ENCODE peak calls at places on chromosome 1, in six cellular contexts. M is fibroblast of pulmonary artery, V is HT1080, A is AG20443, Q is stromal cell of bone marrow, F is right lobe of liver. H is an unnamed sample.

GRCh38 chr1:91885331-91885715 is 628 bp downstream of the TGFBR3 start:
- DNase-seq in M (peak; percentile 18), V (no peak), F (peak; percentile 65), Q (no peak), A (peak; percentile 50), H (peak; percentile 26)

GRCh38 chr1:36471830-36472641 is 7.9 kb upstream of the MRPS15 start:
- DNase-seq in V (no peak), M (no peak), F (no peak), A (no peak), Q (no peak), H (no peak)

GRCh38 chr1:87826639-87827345 is 498.1 kb downstream of the LMO4 start:
- DNase-seq in V (peak; percentile 60), Q (peak; percentile 63), F (no peak), M (peak; percentile 94), A (peak; percentile 74), H (peak; percentile 83)

GRCh38 chr1:26289158-26290059 is 9.5 kb downstream of the SH3BGRL3 start:
- DNase-seq in M (no peak), V (no peak), Q (no peak), A (no peak), F (peak; percentile 48), H (no peak)

GRCh38 chr1:90434460-90434859 is 282.6 kb downstream of the BARHL2 start:
- DNase-seq in A (no peak), Q (no peak), V (peak; percentile 5), F (no peak), M (peak; percentile 3), H (no peak)

GRCh38 chr1:209815931-209816338 is 10.0 kb upstream of the IRF6 start:
- DNase-seq in A (no peak), Q (no peak), V (no peak), F (no peak), M (no peak), H (no peak)

GRCh38 chr1:207050428-207050767 is 610 bp downstream of the YOD1 start:
- DNase-seq in V (no peak), F (no peak), M (no peak), Q (no peak), A (no peak), H (no peak)

GRCh38 chr1:101200513-101200912 is 36.3 kb upstream of the S1PR1 start:
- DNase-seq in V (peak; percentile 91), F (no peak), A (peak; percentile 95), Q (peak; percentile 41), M (peak; percentile 93), H (peak; percentile 95)

GRCh38 chr1:39354572-39354971 is 136.9 kb upstream of the BMP8A start:
- DNase-seq in A (no peak), V (no peak), Q (no peak), M (no peak), F (no peak), H (no peak)

GRCh38 chr1:67716800-67717199 is 31.8 kb downstream of the GADD45A start:
- DNase-seq in F (no peak), V (no peak), A (peak; percentile 27), M (peak; percentile 58), Q (no peak), H (peak; percentile 75)

H was measured in AG10803.